ENCODE peak calls at places on chromosomes 12 and 14, in eight cellular contexts. D is epithelial cell of esophagus; A is WTC11; R is IMR-90; T is A549; B is stimulated activated CD4-positive, alpha-beta T cell treated with anti-CD3 and anti-CD28 coated beads, Interleukin-1b, Interleukin-23, amount 100 ng/mL, for 4 hours; M is glomerular endothelial cell; I is endothelial cell. Q is an unnamed sample.

GRCh38 chr14:65290830-65291229 is 121.7 kb upstream of the FUT8 start:
- DNase-seq in D (peak), A (no peak), R (peak), T (peak), B (no peak), M (no peak), I (no peak), Q (no peak)

GRCh38 chr14:45249847-45250575 is 3.0 kb downstream of the MIS18BP1 start:
- DNase-seq in D (peak), A (no peak), R (peak), T (no peak), B (no peak), M (no peak), I (no peak), Q (no peak)

GRCh38 chr12:31020385-31021166 is 53.1 kb upstream of the DDX11 start:
- DNase-seq in D (no peak), A (no peak), R (no peak), T (no peak), B (no peak), M (no peak), I (no peak), Q (no peak)

GRCh38 chr14:83558946-83559345 is 1971.0 kb upstream of the FLRT2 start:
- DNase-seq in D (no peak), A (no peak), R (no peak), T (no peak), B (no peak), M (no peak), I (no peak), Q (no peak)

GRCh38 chr12:2679816-2680675 is 114.7 kb upstream of the FKBP4 start:
- DNase-seq in D (no peak), A (no peak), R (no peak), T (no peak), B (no peak), M (no peak), I (no peak), Q (no peak)

GRCh38 chr12:68842123-68842522 is 34.1 kb downstream of the MDM2 start:
- DNase-seq in D (no peak), A (no peak), R (no peak), T (no peak), B (no peak), M (no peak), I (no peak), Q (no peak)

GRCh38 chr14:103828315-103828967 is 18.9 kb downstream of the PPP1R13B start:
- DNase-seq in D (no peak), A (no peak), R (peak), T (no peak), B (peak), M (no peak), I (no peak), Q (no peak)

GRCh38 chr12:106205208-106206069 is 42.4 kb downstream of the CKAP4 start:
- DNase-seq in D (peak), A (no peak), R (no peak), T (peak), B (no peak), M (no peak), I (no peak), Q (no peak)

GRCh38 chr12:59874781-59875180 is 279.0 kb downstream of the SLC16A7 start:
- DNase-seq in D (no peak), A (no peak), R (peak), T (no peak), B (no peak), M (no peak), I (no peak), Q (no peak)

GRCh38 chr12:11922361-11922760 is 148.4 kb upstream of the BCL2L14 start:
- DNase-seq in D (no peak), A (no peak), R (no peak), T (no peak), B (no peak), M (no peak), I (no peak), Q (no peak)

GRCh38 chr14:78164226-78164853 is 5.8 kb upstream of the NRXN3 start:
- DNase-seq in D (peak), A (peak), R (no peak), T (peak), B (no peak), M (no peak), I (peak), Q (no peak)

GRCh38 chr14:32657081-32657480 is 281.6 kb upstream of the NPAS3 start:
- DNase-seq in D (peak), A (no peak), R (peak), T (peak), B (no peak), M (no peak), I (no peak), Q (no peak)

GRCh38 chr12:80745851-80746250 is 29.1 kb downstream of the MYF5 start:
- DNase-seq in D (no peak), A (no peak), R (no peak), T (no peak), B (no peak), M (no peak), I (no peak), Q (no peak)

GRCh38 chr12:54375258-54375579 is 9.3 kb downstream of the ZNF385A start:
- DNase-seq in D (no peak), A (no peak), R (no peak), T (no peak), B (no peak), M (no peak), I (no peak), Q (no peak)

GRCh38 chr14:74671789-74672188 is 41.1 kb downstream of the AREL1 start:
- DNase-seq in D (peak), A (no peak), R (peak), T (no peak), B (no peak), M (no peak), I (no peak), Q (no peak)

GRCh38 chr12:38201461-38202276 is 114.9 kb upstream of the ALG10B start:
- DNase-seq in D (no peak), A (no peak), R (no peak), T (no peak), B (no peak), M (no peak), I (no peak), Q (no peak)

GRCh38 chr12:48999371-49000131 is at the start of gene DDN:
- DNase-seq in D (peak), A (no peak), R (peak), T (peak), B (no peak), M (no peak), I (no peak), Q (no peak)

GRCh38 chr12:3333991-3334391 is 157.0 kb upstream of the PRMT8 start:
- DNase-seq in D (no peak), A (no peak), R (no peak), T (no peak), B (no peak), M (no peak), I (no peak), Q (no peak)

GRCh38 chr12:67598598-67598997 is 49.9 kb upstream of the DYRK2 start:
- DNase-seq in D (no peak), A (no peak), R (no peak), T (no peak), B (no peak), M (no peak), I (no peak), Q (no peak)

GRCh38 chr12:28145211-28145610 is 45.0 kb upstream of the CCDC91 start:
- DNase-seq in D (no peak), A (no peak), R (no peak), T (no peak), B (no peak), M (no peak), I (no peak), Q (no peak)

GRCh38 chr12:22656835-22657234 is 31.9 kb downstream of the ETNK1 start:
- DNase-seq in D (peak), A (no peak), R (no peak), T (no peak), B (no peak), M (no peak), I (no peak), Q (no peak)

GRCh38 chr12:4001869-4002268 is 128.7 kb upstream of the PARP11 start:
- DNase-seq in D (no peak), A (no peak), R (no peak), T (no peak), B (no peak), M (no peak), I (no peak), Q (no peak)

GRCh38 chr14:75615200-75615599 is 36.8 kb downstream of the FLVCR2 start:
- DNase-seq in D (no peak), A (no peak), R (no peak), T (no peak), B (no peak), M (no peak), I (no peak), Q (no peak)

GRCh38 chr12:120079352-120080042 is 37.1 kb downstream of the RAB35 start:
- DNase-seq in D (peak), A (no peak), R (no peak), T (peak), B (no peak), M (no peak), I (no peak), Q (no peak)

GRCh38 chr12:72191761-72192160 is 80.4 kb upstream of the TRHDE start:
- DNase-seq in D (no peak), A (no peak), R (no peak), T (no peak), B (no peak), M (no peak), I (no peak), Q (no peak)

GRCh38 chr14:68695326-68695768 is 97.5 kb downstream of the ZFP36L1 start:
- DNase-seq in D (peak), A (no peak), R (peak), T (peak), B (no peak), M (peak), I (no peak), Q (peak)

Q was measured in activated T-helper 9 cell treated with anti-CD3 and anti-CD28 coated beads, Interleukin-2, amount 50 U/mL, for 16 hours.